ENCODE peak calls at places on chromosomes 5 and 9, in five cellular contexts. W, M, J, V and L are unnamed samples.

GRCh38 chr9:133818444-133818843 is 80.3 kb upstream of the SARDH start:
- DNase-seq in W (no peak), M (peak; percentile 60), J (no peak), V (no peak), L (no peak)

GRCh38 chr5:147216552-147217154 is 18.2 kb upstream of the STK32A start:
- DNase-seq in W (no peak), M (no peak), J (peak; percentile 55), V (no peak), L (no peak)

GRCh38 chr9:94606641-94607339 is 13.2 kb upstream of the FBP2 start:
- DNase-seq in W (no peak), M (no peak), J (no peak), V (no peak), L (no peak)

GRCh38 chr9:31637265-31637664 is 747.2 kb upstream of the ACO1 start:
- DNase-seq in W (no peak), M (no peak), J (no peak), V (no peak), L (no peak)

GRCh38 chr5:95403996-95404395 is 12.8 kb downstream of the FAM81B start:
- DNase-seq in W (no peak), M (peak; percentile 6), J (peak; percentile 52), V (no peak), L (no peak)

GRCh38 chr9:69857131-69857530 is 36.5 kb downstream of the CFAP95 start:
- DNase-seq in W (no peak), M (peak; percentile 27), J (peak; percentile 87), V (no peak), L (no peak)

GRCh38 chr9:105128908-105129307 is 115.5 kb upstream of the SLC44A1 start:
- DNase-seq in W (no peak), M (no peak), J (no peak), V (no peak), L (no peak)

GRCh38 chr5:157265714-157266285 is at the start of gene CYFIP2:
- DNase-seq in W (peak; percentile 87), M (no peak), J (peak; percentile 10), V (peak; percentile 89), L (no peak)

GRCh38 chr9:107486674-107487520 is 2.7 kb downstream of the KLF4 start:
- DNase-seq in W (no peak), M (no peak), J (no peak), V (peak; percentile 80), L (no peak)

GRCh38 chr9:30280229-30280900 is 2104.1 kb upstream of the ACO1 start:
- DNase-seq in W (no peak), M (no peak), J (no peak), V (no peak), L (no peak)

GRCh38 chr5:113804943-113805342 is 291.4 kb downstream of the YTHDC2 start:
- DNase-seq in W (no peak), M (no peak), J (no peak), V (no peak), L (no peak)

GRCh38 chr9:13508086-13508485 is 228.6 kb upstream of the MPDZ start:
- DNase-seq in W (no peak), M (no peak), J (no peak), V (no peak), L (no peak)

GRCh38 chr9:7174884-7175283 is 417.1 kb downstream of the KDM4C start:
- DNase-seq in W (no peak), M (no peak), J (no peak), V (no peak), L (no peak)

GRCh38 chr5:91206734-91207133 is 176.4 kb downstream of the ARRDC3 start:
- DNase-seq in W (no peak), M (peak; percentile 43), J (peak; percentile 56), V (no peak), L (no peak)

GRCh38 chr9:113567361-113568080 is 104.0 kb downstream of the RGS3 start:
- DNase-seq in W (no peak), M (no peak), J (no peak), V (no peak), L (no peak)

GRCh38 chr9:16396389-16396788 is 474.1 kb downstream of the BNC2 start:
- DNase-seq in W (no peak), M (peak; percentile 71), J (no peak), V (no peak), L (no peak)

GRCh38 chr9:97737429-97737828 is 40.3 kb upstream of the XPA start:
- DNase-seq in W (no peak), M (no peak), J (peak; percentile 62), V (no peak), L (no peak)

GRCh38 chr9:121350993-121351561 is 19.0 kb downstream of the STOM start:
- DNase-seq in W (no peak), M (peak; percentile 80), J (peak; percentile 82), V (peak; percentile 72), L (peak; percentile 89)

GRCh38 chr9:110334871-110335270 is 2.8 kb downstream of the TXNDC8 start:
- DNase-seq in W (no peak), M (no peak), J (no peak), V (no peak), L (no peak)

GRCh38 chr9:131299948-131300347 is 10.4 kb downstream of the PLPP7 start:
- DNase-seq in W (no peak), M (no peak), J (no peak), V (no peak), L (no peak)

GRCh38 chr5:144028058-144028457 is 142.4 kb downstream of the YIPF5 start:
- DNase-seq in W (no peak), M (peak; percentile 79), J (no peak), V (no peak), L (peak; percentile 35)

GRCh38 chr5:98144710-98145109 is 628.8 kb upstream of the RGMB start:
- DNase-seq in W (no peak), M (no peak), J (no peak), V (no peak), L (no peak)

GRCh38 chr5:72556351-72557146 is 49.3 kb upstream of the ZNF366 start:
- DNase-seq in W (peak; percentile 38), M (peak; percentile 58), J (no peak), V (peak; percentile 86), L (peak; percentile 25)